ENCODE peak calls at places on chromosomes 7 and 10, in eight cellular contexts. Q, B, R, S, J, E, K and Y are unnamed samples.

GRCh38 chr10:114221235-114221634 is 17.8 kb upstream of the VWA2 start:
- DNase-seq in Q (no peak), B (no peak), R (no peak), S (no peak), J (no peak), E (no peak), K (no peak), Y (no peak)

GRCh38 chr10:133209117-133209516 is 20.9 kb upstream of the UTF1 start:
- DNase-seq in Q (no peak), B (no peak), R (no peak), S (no peak), J (no peak), E (no peak), K (no peak), Y (peak; percentile 22)

GRCh38 chr10:266974-267425 is 131.7 kb downstream of the ZMYND11 start:
- DNase-seq in Q (no peak), B (no peak), R (no peak), S (peak; percentile 33), J (no peak), E (peak; percentile 79), K (no peak), Y (no peak)

GRCh38 chr7:107972986-107973385 is 30.0 kb downstream of the LAMB1 start:
- DNase-seq in Q (no peak), B (no peak), R (no peak), S (no peak), J (peak; percentile 70), E (peak; percentile 51), K (no peak), Y (no peak)

GRCh38 chr10:103750836-103751235 is 104.5 kb downstream of the SH3PXD2A start:
- DNase-seq in Q (peak; percentile 12), B (no peak), R (no peak), S (no peak), J (no peak), E (no peak), K (no peak), Y (no peak)

GRCh38 chr10:105743343-105744056 is 1102.4 kb downstream of the SORCS3 start:
- DNase-seq in Q (no peak), B (no peak), R (no peak), S (no peak), J (no peak), E (no peak), K (no peak), Y (no peak)

GRCh38 chr10:51074238-51075028 is at the start of gene PRKG1:
- DNase-seq in Q (peak; percentile 84), B (peak; percentile 90), R (peak; percentile 82), S (peak; percentile 89), J (peak; percentile 73), E (peak; percentile 84), K (peak; percentile 84), Y (peak; percentile 70)

GRCh38 chr7:64849250-64849923 is 53.7 kb upstream of the ZNF273 start:
- DNase-seq in Q (peak; percentile 70), B (no peak), R (peak; percentile 0), S (peak; percentile 69), J (no peak), E (no peak), K (no peak), Y (no peak)

GRCh38 chr7:130302649-130303048 is 9.7 kb downstream of the CPA4 start:
- DNase-seq in Q (no peak), B (no peak), R (no peak), S (no peak), J (no peak), E (no peak), K (no peak), Y (no peak)

GRCh38 chr7:47482013-47482761 is 99.7 kb downstream of the TNS3 start:
- DNase-seq in Q (no peak), B (peak; percentile 76), R (peak; percentile 74), S (peak; percentile 95), J (no peak), E (peak; percentile 94), K (no peak), Y (peak; percentile 57)

GRCh38 chr7:47481656-47482012 is 100.3 kb downstream of the TNS3 start:
- DNase-seq in Q (no peak), B (no peak), R (no peak), S (no peak), J (no peak), E (no peak), K (no peak), Y (no peak)

GRCh38 chr7:47478926-47479791 is 102.8 kb downstream of the TNS3 start:
- DNase-seq in Q (no peak), B (peak; percentile 45), R (no peak), S (no peak), J (no peak), E (no peak), K (no peak), Y (no peak)

GRCh38 chr7:47479821-47480575 is 101.9 kb downstream of the TNS3 start:
- DNase-seq in Q (no peak), B (peak; percentile 52), R (no peak), S (no peak), J (no peak), E (no peak), K (no peak), Y (peak; percentile 32)

DNA sequence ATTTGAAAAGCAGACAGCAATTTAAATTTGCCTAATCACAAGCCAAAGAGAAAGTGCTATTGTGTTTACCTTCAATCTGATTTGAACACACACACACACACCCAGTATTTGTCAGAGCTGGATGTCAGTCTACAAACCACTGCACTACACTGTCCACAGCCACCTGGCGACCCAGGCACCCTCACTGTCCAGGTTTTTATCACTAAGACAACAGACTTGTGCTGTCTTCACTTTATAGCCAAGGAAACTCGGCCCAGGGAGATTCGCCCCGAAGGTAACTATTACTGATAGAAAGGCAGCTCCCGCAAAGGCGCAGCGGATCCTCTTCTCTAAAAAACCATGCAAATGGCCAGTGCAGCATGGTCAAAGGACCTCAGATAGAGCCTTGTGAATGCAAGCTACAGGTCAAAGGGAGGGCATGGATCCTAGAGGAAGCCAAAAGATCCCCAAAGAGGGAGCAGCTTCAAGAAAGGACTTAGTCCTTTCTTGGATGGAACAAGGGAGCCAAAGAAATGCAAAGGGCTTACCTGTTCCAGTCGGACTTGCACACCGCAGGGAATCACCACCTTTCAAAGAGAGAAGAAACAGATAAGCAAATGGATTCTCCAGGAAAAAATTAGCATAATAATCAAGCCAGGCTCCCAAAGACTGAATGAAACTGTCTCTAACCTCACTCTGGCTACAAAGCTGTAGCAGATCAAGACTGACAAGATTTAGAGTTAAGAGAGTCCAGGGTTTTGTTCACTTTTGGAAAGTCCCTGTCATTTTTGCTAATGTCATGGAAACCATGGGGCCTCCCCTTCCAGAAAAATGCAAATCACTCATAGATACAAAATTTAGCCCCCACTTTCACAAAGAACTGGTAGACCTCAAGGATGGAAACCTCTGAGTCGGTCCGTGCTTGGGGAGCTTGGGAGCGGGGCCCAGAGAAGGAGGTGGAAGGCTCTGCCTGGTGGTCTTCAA is 101.1 kb downstream of the TNS3 start:
- DNase-seq in Q (no peak), B (peak; percentile 30), R (no peak), S (no peak), J (no peak), E (no peak), K (no peak), Y (peak; percentile 24)
- H3K4me1 ChIP-seq in Q (peaks cover 36% of the 10 kb centered on the region), B (no peaks in the 10 kb centered on the region), R (peaks cover 34% of the 10 kb centered on the region), S (peaks cover 36% of the 10 kb centered on the region), J (peaks cover 37% of the 10 kb centered on the region), E (peaks cover 47% of the 10 kb centered on the region), K (peaks cover 79% of the 10 kb centered on the region), Y (peaks cover 90% of the 10 kb centered on the region)

DNA sequence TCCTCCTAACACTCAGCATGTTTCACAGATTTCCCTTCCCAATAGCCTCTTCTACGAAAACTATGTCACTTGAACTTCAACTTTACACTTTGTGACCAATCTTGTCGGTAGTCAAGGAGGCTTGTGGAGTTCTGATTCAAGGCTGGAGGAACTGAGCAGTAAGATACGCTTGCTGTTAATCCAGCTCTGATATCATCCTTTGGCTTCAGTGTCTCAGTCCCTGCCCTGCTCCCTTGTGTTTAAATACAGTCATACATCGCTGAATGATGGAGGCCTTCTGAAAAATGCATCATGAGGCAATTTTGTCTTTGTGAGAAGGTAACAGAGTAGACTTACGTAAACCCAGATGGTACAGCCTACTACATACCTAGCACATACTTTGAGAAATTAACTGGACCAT is 173.6 kb downstream of the RNF133 start:
- DNase-seq in Q (no peak), B (no peak), R (no peak), S (no peak), J (no peak), E (no peak), K (no peak), Y (no peak)
- H3K4me1 ChIP-seq in Q (no peaks in the 10 kb centered on the region), B (no peaks in the 10 kb centered on the region), R (no peaks in the 10 kb centered on the region), S (no peaks in the 10 kb centered on the region), J (no peaks in the 10 kb centered on the region), E (no peaks in the 10 kb centered on the region), K (no peaks in the 10 kb centered on the region), Y (no peaks in the 10 kb centered on the region)

GRCh38 chr10:92241501-92241900 is 49.4 kb downstream of the CPEB3 start:
- DNase-seq in Q (no peak), B (no peak), R (no peak), S (no peak), J (no peak), E (no peak), K (no peak), Y (no peak)
- H3K4me1 ChIP-seq in Q (peaks cover 32% of the 10 kb centered on the region), B (peaks cover 2% of the 10 kb centered on the region), R (peaks cover 34% of the 10 kb centered on the region), S (peaks cover 18% of the 10 kb centered on the region), J (peaks cover 6% of the 10 kb centered on the region), E (peaks cover 4% of the 10 kb centered on the region), K (peaks cover 19% of the 10 kb centered on the region), Y (peaks cover 9% of the 10 kb centered on the region)

GRCh38 chr7:72153132-72153512 is 259.0 kb downstream of the CALN1 start:
- DNase-seq in Q (no peak), B (no peak), R (no peak), S (no peak), J (no peak), E (no peak), K (no peak), Y (no peak)
- H3K4me1 ChIP-seq in Q (no peaks in the 10 kb centered on the region), B (no peaks in the 10 kb centered on the region), R (peaks cover 5% of the 10 kb centered on the region), S (no peaks in the 10 kb centered on the region), J (no peaks in the 10 kb centered on the region), E (no peaks in the 10 kb centered on the region), K (no peaks in the 10 kb centered on the region), Y (no peaks in the 10 kb centered on the region)

GRCh38 chr7:22400933-22401553 is 44.1 kb upstream of the RAPGEF5 start:
- DNase-seq in Q (no peak), B (no peak), R (no peak), S (no peak), J (no peak), E (peak; percentile 37), K (no peak), Y (no peak)

GRCh38 chr7:22397981-22398380 is 41.0 kb upstream of the RAPGEF5 start:
- DNase-seq in Q (no peak), B (no peak), R (no peak), S (peak; percentile 28), J (no peak), E (peak; percentile 22), K (no peak), Y (no peak)

GRCh38 chr7:22400150-22400814 is 43.3 kb upstream of the RAPGEF5 start:
- DNase-seq in Q (no peak), B (no peak), R (no peak), S (no peak), J (no peak), E (no peak), K (no peak), Y (no peak)

GRCh38 chr7:22399091-22399490 is 42.1 kb upstream of the RAPGEF5 start:
- DNase-seq in Q (no peak), B (no peak), R (no peak), S (no peak), J (no peak), E (no peak), K (no peak), Y (no peak)

GRCh38 chr7:22399546-22399945 is 42.6 kb upstream of the RAPGEF5 start:
- DNase-seq in Q (no peak), B (no peak), R (no peak), S (no peak), J (no peak), E (no peak), K (no peak), Y (no peak)
- H3K4me1 ChIP-seq in Q (no peaks in the 10 kb centered on the region), B (no peaks in the 10 kb centered on the region), R (no peaks in the 10 kb centered on the region), S (peaks cover 12% of the 10 kb centered on the region), J (no peaks in the 10 kb centered on the region), E (no peaks in the 10 kb centered on the region), K (no peaks in the 10 kb centered on the region), Y (no peaks in the 10 kb centered on the region)

GRCh38 chr7:143383642-143383957 is 2.5 kb downstream of the ZYX start:
- DNase-seq in Q (no peak), B (no peak), R (no peak), S (peak; percentile 20), J (no peak), E (no peak), K (no peak), Y (no peak)
- H3K4me1 ChIP-seq in Q (peaks cover 59% of the 10 kb centered on the region), B (peaks cover 4% of the 10 kb centered on the region), R (peaks cover 18% of the 10 kb centered on the region), S (peaks cover 38% of the 10 kb centered on the region), J (peaks cover 26% of the 10 kb centered on the region), E (peaks cover 20% of the 10 kb centered on the region), K (no peaks in the 10 kb centered on the region), Y (peaks cover 79% of the 10 kb centered on the region)